ENCODE peak calls at places on chromosomes 7 and 10, in five cellular contexts. One of them, this sample, is unnamed.

GRCh38 chr10:104128214-104128613 is 6.2 kb downstream of the SFR1 start:
- DNase-seq in testis: no peak
- DNase-seq in GM23248: peak; percentile 30
- DNase-seq in effector memory CD4-positive, alpha-beta T cell: no peak
- DNase-seq in aorta: no peak
- DNase-seq in this sample: no peak

GRCh38 chr7:99221866-99222265 is 14.0 kb upstream of the KPNA7 start:
- DNase-seq in testis: no peak
- DNase-seq in GM23248: no peak
- DNase-seq in effector memory CD4-positive, alpha-beta T cell: no peak
- DNase-seq in aorta: no peak
- DNase-seq in this sample: no peak

GRCh38 chr10:24938525-24938924 is 13.9 kb downstream of the PRTFDC1 start:
- DNase-seq in testis: no peak
- DNase-seq in GM23248: no peak
- DNase-seq in effector memory CD4-positive, alpha-beta T cell: no peak
- DNase-seq in aorta: no peak
- DNase-seq in this sample: no peak

GRCh38 chr7:19062216-19062615 is 55.2 kb downstream of the TWIST1 start:
- DNase-seq in testis: no peak
- DNase-seq in GM23248: no peak
- DNase-seq in effector memory CD4-positive, alpha-beta T cell: no peak
- DNase-seq in aorta: no peak
- DNase-seq in this sample: no peak

GRCh38 chr10:127368101-127368500 is 171.7 kb upstream of the INSYN2A start:
- DNase-seq in testis: no peak
- DNase-seq in GM23248: no peak
- DNase-seq in effector memory CD4-positive, alpha-beta T cell: no peak
- DNase-seq in aorta: no peak
- DNase-seq in this sample: no peak

GRCh38 chr7:85021090-85021704 is 165.7 kb downstream of the SEMA3D start:
- DNase-seq in testis: no peak
- DNase-seq in GM23248: peak; percentile 55
- DNase-seq in effector memory CD4-positive, alpha-beta T cell: no peak
- DNase-seq in aorta: no peak
- DNase-seq in this sample: no peak

GRCh38 chr10:88901610-88902327 is 21.7 kb downstream of the STAMBPL1 start:
- DNase-seq in testis: no peak
- DNase-seq in GM23248: peak; percentile 69
- DNase-seq in effector memory CD4-positive, alpha-beta T cell: no peak
- DNase-seq in aorta: no peak
- DNase-seq in this sample: no peak

GRCh38 chr7:142999793-143000192 is 27.1 kb downstream of the OR9A2 start:
- DNase-seq in testis: no peak
- DNase-seq in GM23248: no peak
- DNase-seq in effector memory CD4-positive, alpha-beta T cell: no peak
- DNase-seq in aorta: no peak
- DNase-seq in this sample: no peak

GRCh38 chr10:88897019-88897853 is 17.2 kb downstream of the STAMBPL1 start:
- DNase-seq in testis: no peak
- DNase-seq in GM23248: peak; percentile 60
- DNase-seq in effector memory CD4-positive, alpha-beta T cell: no peak
- DNase-seq in aorta: no peak
- DNase-seq in this sample: no peak

GRCh38 chr7:44152971-44153947 is 12.1 kb upstream of the MYL7 start:
- DNase-seq in testis: no peak
- DNase-seq in GM23248: no peak
- DNase-seq in effector memory CD4-positive, alpha-beta T cell: no peak
- DNase-seq in aorta: peak; percentile 66
- DNase-seq in this sample: peak; percentile 56

GRCh38 chr7:136116186-136116585 is 139.0 kb upstream of the MTPN start:
- DNase-seq in testis: no peak
- DNase-seq in GM23248: no peak
- DNase-seq in effector memory CD4-positive, alpha-beta T cell: no peak
- DNase-seq in aorta: no peak
- DNase-seq in this sample: no peak

GRCh38 chr7:133910761-133911160 is 216.4 kb upstream of the LRGUK start:
- DNase-seq in testis: no peak
- DNase-seq in GM23248: no peak
- DNase-seq in effector memory CD4-positive, alpha-beta T cell: no peak
- DNase-seq in aorta: no peak
- DNase-seq in this sample: no peak

GRCh38 chr7:92135490-92135889 is 1.2 kb upstream of the CYP51A1 start:
- DNase-seq in testis: peak; percentile 78
- DNase-seq in GM23248: no peak
- DNase-seq in effector memory CD4-positive, alpha-beta T cell: no peak
- DNase-seq in aorta: no peak
- DNase-seq in this sample: no peak

GRCh38 chr10:110568055-110568735 is 700 bp downstream of the SMC3 start:
- DNase-seq in testis: peak; percentile 63
- DNase-seq in GM23248: peak; percentile 65
- DNase-seq in effector memory CD4-positive, alpha-beta T cell: peak; percentile 36
- DNase-seq in aorta: peak; percentile 78
- DNase-seq in this sample: peak; percentile 73

GRCh38 chr10:86957471-86958108 is at the start of gene MMRN2:
- DNase-seq in testis: no peak
- DNase-seq in GM23248: no peak
- DNase-seq in effector memory CD4-positive, alpha-beta T cell: no peak
- DNase-seq in aorta: peak; percentile 74
- DNase-seq in this sample: peak; percentile 72

GRCh38 chr7:29278362-29279070 is 83.9 kb downstream of the CHN2 start:
- DNase-seq in testis: no peak
- DNase-seq in GM23248: no peak
- DNase-seq in effector memory CD4-positive, alpha-beta T cell: no peak
- DNase-seq in aorta: no peak
- DNase-seq in this sample: no peak

GRCh38 chr7:22563115-22563514 is 63.1 kb upstream of the STEAP1B start:
- DNase-seq in testis: no peak
- DNase-seq in GM23248: no peak
- DNase-seq in effector memory CD4-positive, alpha-beta T cell: no peak
- DNase-seq in aorta: no peak
- DNase-seq in this sample: no peak

GRCh38 chr7:46178685-46179084 is 257.6 kb upstream of the IGFBP3 start:
- DNase-seq in testis: no peak
- DNase-seq in GM23248: peak; percentile 84
- DNase-seq in effector memory CD4-positive, alpha-beta T cell: no peak
- DNase-seq in aorta: no peak
- DNase-seq in this sample: no peak

GRCh38 chr10:49223205-49223604 is 35.0 kb upstream of the TMEM273 start:
- DNase-seq in testis: no peak
- DNase-seq in GM23248: no peak
- DNase-seq in effector memory CD4-positive, alpha-beta T cell: no peak
- DNase-seq in aorta: no peak
- DNase-seq in this sample: no peak

GRCh38 chr7:28355553-28356319 is 56.6 kb upstream of the CREB5 start:
- DNase-seq in testis: no peak
- DNase-seq in GM23248: no peak
- DNase-seq in effector memory CD4-positive, alpha-beta T cell: no peak
- DNase-seq in aorta: no peak
- DNase-seq in this sample: no peak

GRCh38 chr7:68122806-68123205 is 1126.2 kb downstream of the TYW1 start:
- DNase-seq in testis: no peak
- DNase-seq in GM23248: no peak
- DNase-seq in effector memory CD4-positive, alpha-beta T cell: no peak
- DNase-seq in aorta: no peak
- DNase-seq in this sample: no peak

GRCh38 chr7:70383369-70383768 is 748.6 kb upstream of the GALNT17 start:
- DNase-seq in testis: no peak
- DNase-seq in GM23248: no peak
- DNase-seq in effector memory CD4-positive, alpha-beta T cell: no peak
- DNase-seq in aorta: no peak
- DNase-seq in this sample: no peak

GRCh38 chr10:97575101-97575668 is 2.6 kb downstream of the ANKRD2 start:
- DNase-seq in testis: no peak
- DNase-seq in GM23248: peak; percentile 33
- DNase-seq in effector memory CD4-positive, alpha-beta T cell: no peak
- DNase-seq in aorta: peak; percentile 61
- DNase-seq in this sample: no peak

GRCh38 chr10:44989621-44990301 is 11.0 kb upstream of the ZNF22 start:
- DNase-seq in testis: peak; percentile 13
- DNase-seq in GM23248: no peak
- DNase-seq in effector memory CD4-positive, alpha-beta T cell: no peak
- DNase-seq in aorta: no peak
- DNase-seq in this sample: peak; percentile 60

GRCh38 chr7:156892821-156893706 is at the start of gene LMBR1:
- DNase-seq in testis: peak; percentile 96
- DNase-seq in GM23248: peak; percentile 97
- DNase-seq in effector memory CD4-positive, alpha-beta T cell: peak; percentile 89
- DNase-seq in aorta: peak; percentile 97
- DNase-seq in this sample: peak; percentile 96

GRCh38 chr7:111763221-111763791 is 201.0 kb upstream of the IMMP2L start:
- DNase-seq in testis: no peak
- DNase-seq in GM23248: peak; percentile 77
- DNase-seq in effector memory CD4-positive, alpha-beta T cell: no peak
- DNase-seq in aorta: no peak
- DNase-seq in this sample: no peak

GRCh38 chr7:31122649-31123058 is 70.5 kb downstream of the ADCYAP1R1 start:
- DNase-seq in testis: peak; percentile 84
- DNase-seq in GM23248: peak; percentile 91
- DNase-seq in effector memory CD4-positive, alpha-beta T cell: no peak
- DNase-seq in aorta: no peak
- DNase-seq in this sample: peak; percentile 69

GRCh38 chr10:103512166-103512565 is 18.7 kb downstream of the NEURL1 start:
- DNase-seq in testis: peak; percentile 4
- DNase-seq in GM23248: no peak
- DNase-seq in effector memory CD4-positive, alpha-beta T cell: no peak
- DNase-seq in aorta: no peak
- DNase-seq in this sample: no peak

GRCh38 chr10:38008006-38008405 is 2.5 kb upstream of the ZNF33A start:
- DNase-seq in testis: no peak
- DNase-seq in GM23248: no peak
- DNase-seq in effector memory CD4-positive, alpha-beta T cell: no peak
- DNase-seq in aorta: no peak
- DNase-seq in this sample: no peak

GRCh38 chr10:107894521-107894920 is 730.0 kb upstream of the SORCS1 start:
- DNase-seq in testis: no peak
- DNase-seq in GM23248: no peak
- DNase-seq in effector memory CD4-positive, alpha-beta T cell: no peak
- DNase-seq in aorta: no peak
- DNase-seq in this sample: no peak

GRCh38 chr7:43456200-43456599 is 126.7 kb upstream of the STK17A start:
- DNase-seq in testis: no peak
- DNase-seq in GM23248: no peak
- DNase-seq in effector memory CD4-positive, alpha-beta T cell: no peak
- DNase-seq in aorta: no peak
- DNase-seq in this sample: no peak

GRCh38 chr7:39073432-39073831 is 95.7 kb downstream of the POU6F2 start:
- DNase-seq in testis: no peak
- DNase-seq in GM23248: peak; percentile 5
- DNase-seq in effector memory CD4-positive, alpha-beta T cell: no peak
- DNase-seq in aorta: no peak
- DNase-seq in this sample: no peak

GRCh38 chr10:104328636-104328915 is 9.7 kb downstream of the ITPRIP start:
- DNase-seq in testis: no peak
- DNase-seq in GM23248: no peak
- DNase-seq in effector memory CD4-positive, alpha-beta T cell: no peak
- DNase-seq in aorta: no peak
- DNase-seq in this sample: no peak

GRCh38 chr7:99098824-99099498 is 44.9 kb downstream of the SMURF1 start:
- DNase-seq in testis: no peak
- DNase-seq in GM23248: peak; percentile 71
- DNase-seq in effector memory CD4-positive, alpha-beta T cell: no peak
- DNase-seq in aorta: no peak
- DNase-seq in this sample: no peak

GRCh38 chr10:114044251-114045070 is 795 bp downstream of the ADRB1 start:
- DNase-seq in testis: no peak
- DNase-seq in GM23248: no peak
- DNase-seq in effector memory CD4-positive, alpha-beta T cell: no peak
- DNase-seq in aorta: no peak
- DNase-seq in this sample: no peak
- H3K27ac ChIP-seq in testis: no peak overlapping the region
- H3K27ac ChIP-seq in GM23248: no peak overlapping the region
- H3K27ac ChIP-seq in effector memory CD4-positive, alpha-beta T cell: no peak overlapping the region
- H3K27ac ChIP-seq in aorta: no peak overlapping the region
- H3K27ac ChIP-seq in this sample: peak overlapping the region; percentile 53

GRCh38 chr10:71634531-71635164 is 84.9 kb downstream of the C10orf105 start:
- DNase-seq in testis: peak; percentile 56
- DNase-seq in GM23248: no peak
- DNase-seq in effector memory CD4-positive, alpha-beta T cell: no peak
- DNase-seq in aorta: no peak
- DNase-seq in this sample: no peak
- H3K27ac ChIP-seq in testis: no peak overlapping the region
- H3K27ac ChIP-seq in GM23248: no peak overlapping the region
- H3K27ac ChIP-seq in effector memory CD4-positive, alpha-beta T cell: no peak overlapping the region
- H3K27ac ChIP-seq in aorta: no peak overlapping the region
- H3K27ac ChIP-seq in this sample: no peak overlapping the region

GRCh38 chr10:11286261-11286989 is 268.8 kb downstream of the CELF2 start:
- DNase-seq in testis: no peak
- DNase-seq in GM23248: no peak
- DNase-seq in effector memory CD4-positive, alpha-beta T cell: no peak
- DNase-seq in aorta: no peak
- DNase-seq in this sample: peak; percentile 54
- H3K27ac ChIP-seq in testis: no peak overlapping the region
- H3K27ac ChIP-seq in GM23248: no peak overlapping the region
- H3K27ac ChIP-seq in effector memory CD4-positive, alpha-beta T cell: no peak overlapping the region
- H3K27ac ChIP-seq in aorta: no peak overlapping the region
- H3K27ac ChIP-seq in this sample: no peak overlapping the region

GRCh38 chr7:127678947-127679346 is 27.0 kb downstream of the SND1 start:
- DNase-seq in testis: no peak
- DNase-seq in GM23248: peak; percentile 52
- DNase-seq in effector memory CD4-positive, alpha-beta T cell: no peak
- DNase-seq in aorta: no peak
- DNase-seq in this sample: no peak
- H3K27ac ChIP-seq in testis: no peak overlapping the region
- H3K27ac ChIP-seq in GM23248: peak overlapping the region; percentile 5
- H3K27ac ChIP-seq in effector memory CD4-positive, alpha-beta T cell: no peak overlapping the region
- H3K27ac ChIP-seq in aorta: no peak overlapping the region
- H3K27ac ChIP-seq in this sample: no peak overlapping the region

GRCh38 chr7:37352974-37353948 is 95.4 kb downstream of the ELMO1 start:
- DNase-seq in testis: peak; percentile 63
- DNase-seq in GM23248: no peak
- DNase-seq in effector memory CD4-positive, alpha-beta T cell: peak; percentile 74
- DNase-seq in aorta: no peak
- DNase-seq in this sample: no peak

GRCh38 chr7:37354661-37355131 is 94.0 kb downstream of the ELMO1 start:
- DNase-seq in testis: peak; percentile 26
- DNase-seq in GM23248: no peak
- DNase-seq in effector memory CD4-positive, alpha-beta T cell: no peak
- DNase-seq in aorta: peak; percentile 80
- DNase-seq in this sample: peak; percentile 90

GRCh38 chr7:37353949-37354660 is 94.6 kb downstream of the ELMO1 start:
- DNase-seq in testis: no peak
- DNase-seq in GM23248: no peak
- DNase-seq in effector memory CD4-positive, alpha-beta T cell: no peak
- DNase-seq in aorta: no peak
- DNase-seq in this sample: no peak

GRCh38 chr7:37349979-37350590 is 98.6 kb downstream of the ELMO1 start:
- DNase-seq in testis: no peak
- DNase-seq in GM23248: no peak
- DNase-seq in effector memory CD4-positive, alpha-beta T cell: no peak
- DNase-seq in aorta: no peak
- DNase-seq in this sample: no peak

DNA sequence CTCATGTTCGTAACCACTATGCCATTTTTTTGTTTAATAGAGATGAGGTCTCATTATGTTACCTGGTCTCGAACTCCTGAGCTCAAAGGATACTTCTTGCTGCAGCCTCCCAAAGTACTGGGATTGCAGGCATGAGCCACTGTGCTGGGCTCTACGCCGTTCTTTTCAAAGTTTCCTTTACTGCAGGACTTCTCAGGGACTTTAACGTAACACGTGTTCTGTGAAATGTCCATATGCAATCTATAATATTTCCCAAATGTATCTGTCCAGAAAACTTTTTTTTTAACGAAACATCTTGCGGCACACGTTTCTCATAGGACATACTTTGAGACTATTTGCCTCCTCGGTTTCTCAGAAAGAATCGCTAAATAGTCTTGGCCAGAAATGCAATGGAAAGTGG is 96.4 kb downstream of the ELMO1 start:
- DNase-seq in testis: no peak
- DNase-seq in GM23248: no peak
- DNase-seq in effector memory CD4-positive, alpha-beta T cell: no peak
- DNase-seq in aorta: no peak
- DNase-seq in this sample: no peak
- H3K27ac ChIP-seq in testis: no peak overlapping the region
- H3K27ac ChIP-seq in GM23248: no peak overlapping the region
- H3K27ac ChIP-seq in effector memory CD4-positive, alpha-beta T cell: no peak overlapping the region
- H3K27ac ChIP-seq in aorta: no peak overlapping the region
- H3K27ac ChIP-seq in this sample: peak overlapping the region; percentile 87

This sample was measured in coronary artery.